ENCODE peak calls at places on chromosomes 7 and 10, in six cellular contexts. X is CD8-positive, alpha-beta T cell; A is mammary epithelial cell; S is sigmoid colon; B is colonic mucosa; H is stomach. E is an unnamed sample. For H3K9me3, the result is how much of the 10 kb centered on the place peaks cover.

GRCh38 chr7:23474098-23474828 is 4.0 kb upstream of the IGF2BP3 start:
- DNase-seq in X (peak), A (peak), S (peak), B (peak), H (peak), E (peak)

GRCh38 chr10:115747811-115748210 is 525.2 kb downstream of the GFRA1 start:
- DNase-seq in X (no peak), A (no peak), S (no peak), B (no peak), H (no peak), E (no peak)

GRCh38 chr7:1720325-1720724 is 50.2 kb downstream of the ELFN1 start:
- DNase-seq in X (no peak), A (no peak), S (no peak), B (no peak), H (no peak), E (no peak)

GRCh38 chr7:693280-693679 is 33.2 kb upstream of the DNAAF5 start:
- DNase-seq in X (no peak), A (no peak), S (peak), B (no peak), H (no peak), E (no peak)

GRCh38 chr10:112799038-112799437 is 151.0 kb upstream of the TCF7L2 start:
- DNase-seq in X (no peak), A (no peak), S (no peak), B (no peak), H (no peak), E (no peak)

GRCh38 chr7:17680943-17681351 is 259.3 kb downstream of the SNX13 start:
- DNase-seq in X (no peak), A (peak), S (no peak), B (no peak), H (no peak), E (no peak)

GRCh38 chr7:147833549-147833948 is 757.0 kb upstream of the C7orf33 start:
- DNase-seq in X (no peak), A (no peak), S (no peak), B (no peak), H (no peak), E (no peak)

GRCh38 chr7:105583061-105583460 is 1.8 kb upstream of the EFCAB10 start:
- DNase-seq in X (no peak), A (no peak), S (no peak), B (no peak), H (no peak), E (no peak)

GRCh38 chr10:118405933-118406332 is 63.8 kb upstream of the FAM204A start:
- DNase-seq in X (no peak), A (peak), S (no peak), B (no peak), H (no peak), E (no peak)

GRCh38 chr7:73618538-73618937 is 5.8 kb downstream of the MLXIPL start:
- DNase-seq in X (no peak), A (no peak), S (no peak), B (no peak), H (no peak), E (no peak)

GRCh38 chr7:79548616-79549206 is 95.2 kb upstream of the MAGI2 start:
- DNase-seq in X (no peak), A (no peak), S (no peak), B (no peak), H (no peak), E (no peak)

GRCh38 chr10:59903871-59904270 is 2.5 kb downstream of the CCDC6 start:
- DNase-seq in X (no peak), A (peak), S (no peak), B (no peak), H (no peak), E (no peak)

GRCh38 chr7:15000157-15000556 is 97.6 kb upstream of the DGKB start:
- DNase-seq in X (no peak), A (no peak), S (no peak), B (no peak), H (no peak), E (no peak)

GRCh38 chr10:94500063-94500462 is 45.5 kb upstream of the HELLS start:
- DNase-seq in X (no peak), A (no peak), S (no peak), B (no peak), H (no peak), E (no peak)

GRCh38 chr7:25054849-25055248 is 70.2 kb downstream of the CYCS start:
- DNase-seq in X (no peak), A (no peak), S (no peak), B (no peak), H (no peak), E (no peak)

GRCh38 chr10:35379226-35380137 is 43.2 kb downstream of the CCNY start:
- DNase-seq in X (peak), A (no peak), S (no peak), B (no peak), H (no peak), E (peak)

GRCh38 chr10:71639412-71639719 is 80.2 kb downstream of the C10orf105 start:
- DNase-seq in X (no peak), A (no peak), S (no peak), B (peak), H (no peak), E (no peak)

GRCh38 chr7:99557940-99558305 is 519 bp upstream of the ZNF655 start:
- DNase-seq in X (no peak), A (no peak), S (no peak), B (no peak), H (no peak), E (no peak)

GRCh38 chr10:50805981-50806622 is 66.4 kb downstream of the ASAH2B start:
- DNase-seq in X (no peak), A (no peak), S (no peak), B (no peak), H (no peak), E (no peak)

GRCh38 chr10:125281091-125281490 is 120.7 kb upstream of the CTBP2 start:
- DNase-seq in X (no peak), A (no peak), S (no peak), B (peak), H (no peak), E (no peak)

GRCh38 chr10:100516847-100517246 is 2.8 kb downstream of the SEC31B start:
- DNase-seq in X (no peak), A (no peak), S (no peak), B (no peak), H (no peak), E (no peak)

GRCh38 chr10:58755688-58756087 is 243.0 kb downstream of the BICC1 start:
- DNase-seq in X (no peak), A (peak), S (peak), B (no peak), H (no peak), E (peak)

GRCh38 chr10:78777466-78778256 is 291.1 kb upstream of the ZMIZ1 start:
- DNase-seq in X (no peak), A (no peak), S (peak), B (no peak), H (no peak), E (no peak)

GRCh38 chr10:102503264-102504178 is at the start of gene SUFU:
- DNase-seq in X (peak), A (peak), S (peak), B (peak), H (peak), E (peak)

GRCh38 chr7:157528785-157529341 is 192.1 kb downstream of the DNAJB6 start:
- DNase-seq in X (peak), A (no peak), S (no peak), B (no peak), H (peak), E (no peak)
- H3K9me3 ChIP-seq in X (under half), A (under half), S (under half), B (under half), H (half or more), E (half or more)

GRCh38 chr10:16915308-16915707 is 98.1 kb upstream of the RSU1 start:
- DNase-seq in X (no peak), A (no peak), S (no peak), B (no peak), H (no peak), E (no peak)
- TF ChIP-seq CTCF in X (no peak), A (no peak), S (no peak), B (no peak), H (no peak), E (peak)

DNA sequence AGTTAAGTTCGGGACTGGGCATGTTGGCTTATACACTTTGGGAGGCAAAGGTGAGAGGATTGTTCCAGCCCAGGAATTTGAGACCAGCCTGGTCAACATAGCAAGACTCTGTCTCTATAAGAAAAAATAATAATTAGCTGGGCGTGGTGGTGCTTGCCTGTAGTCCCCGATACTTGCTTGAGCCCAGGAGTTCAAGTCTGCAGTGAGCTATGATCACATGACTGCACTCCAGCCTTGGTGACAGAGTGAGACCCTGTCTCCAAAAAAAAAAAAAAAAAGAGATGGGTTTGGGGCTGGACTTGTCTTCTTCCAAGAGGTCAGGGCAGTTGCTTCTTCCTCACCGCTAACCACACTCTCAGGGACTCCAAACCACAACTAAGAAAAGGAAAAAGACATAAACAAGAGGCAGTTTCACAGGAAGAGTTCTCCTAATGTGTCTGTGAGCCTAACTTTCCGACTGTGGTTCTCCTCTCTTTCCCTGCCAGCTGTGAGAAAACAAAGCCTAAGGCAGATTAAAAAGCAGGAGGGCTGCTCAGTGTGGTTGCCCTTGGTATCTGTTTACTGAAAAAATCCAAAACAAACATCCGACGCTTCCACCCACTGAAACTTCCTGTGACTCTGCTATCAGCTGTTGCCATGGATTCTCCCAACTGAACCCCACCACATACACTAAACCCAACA is 2.4 kb upstream of the SERPINE1 start:
- DNase-seq in X (no peak), A (peak), S (no peak), B (no peak), H (no peak), E (peak)
- H3K27ac ChIP-seq in X (no peak), A (peak), S (no peak), B (no peak), H (peak), E (peak)

GRCh38 chr10:75569506-75569905 is 138.1 kb downstream of the LRMDA start:
- DNase-seq in X (no peak), A (no peak), S (no peak), B (no peak), H (peak), E (no peak)
- H3K9me3 ChIP-seq in X (under half), A (under half), S (under half), B (under half), H (under half), E (under half)

DNA sequence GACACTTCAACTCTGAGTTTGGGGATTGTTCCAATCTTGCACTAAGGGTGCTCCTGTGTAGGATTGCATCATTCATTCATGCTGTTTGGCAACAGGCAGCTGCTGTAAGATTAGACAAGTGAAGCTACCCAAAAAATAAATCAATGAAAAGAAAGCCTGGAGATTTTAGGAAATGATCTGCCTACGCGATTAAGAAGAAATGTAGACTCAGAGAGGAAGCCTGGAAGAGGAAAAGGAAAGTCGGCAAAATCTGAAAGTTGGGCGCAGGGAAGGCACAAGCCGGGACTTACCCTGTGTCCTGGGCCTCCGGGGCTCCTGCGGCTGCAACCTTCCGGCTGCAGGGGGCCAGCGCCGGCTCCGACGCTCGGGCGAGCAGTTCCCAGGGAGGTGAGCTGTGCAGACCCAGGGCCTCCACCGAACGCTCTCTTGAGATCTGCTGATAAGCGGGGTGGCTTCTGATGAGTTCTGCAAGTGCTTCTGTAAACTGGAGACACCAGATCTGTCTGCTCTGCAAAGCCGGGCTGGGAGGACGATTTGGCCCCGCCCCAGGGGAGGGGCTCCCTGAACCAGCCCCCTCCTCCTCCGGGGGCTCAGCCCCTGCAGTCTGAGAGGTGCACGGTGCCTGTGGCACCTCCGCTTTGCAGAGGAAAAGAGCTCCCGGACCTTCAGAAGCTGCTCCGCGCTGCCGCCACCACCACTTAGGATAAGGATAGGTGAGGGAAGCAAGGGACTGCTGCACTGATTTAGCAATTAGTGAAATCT is 17.4 kb downstream of the PSPH start:
- DNase-seq in X (peak), A (peak), S (peak), B (peak), H (peak), E (no peak)
- TF ChIP-seq CTCF in X (no peak), A (peak), S (peak), B (no peak), H (no peak), E (peak)

GRCh38 chr7:127980901-127981300 is 50.3 kb downstream of the LRRC4 start:
- DNase-seq in X (no peak), A (no peak), S (no peak), B (no peak), H (no peak), E (no peak)

GRCh38 chr7:127979728-127980126 is 51.5 kb downstream of the LRRC4 start:
- DNase-seq in X (no peak), A (no peak), S (no peak), B (no peak), H (no peak), E (no peak)

GRCh38 chr7:127981965-127982364 is 49.3 kb downstream of the LRRC4 start:
- DNase-seq in X (no peak), A (no peak), S (no peak), B (no peak), H (no peak), E (no peak)

GRCh38 chr7:127986581-127987461 is 44.4 kb downstream of the LRRC4 start:
- DNase-seq in X (no peak), A (no peak), S (no peak), B (no peak), H (peak), E (no peak)

DNA sequence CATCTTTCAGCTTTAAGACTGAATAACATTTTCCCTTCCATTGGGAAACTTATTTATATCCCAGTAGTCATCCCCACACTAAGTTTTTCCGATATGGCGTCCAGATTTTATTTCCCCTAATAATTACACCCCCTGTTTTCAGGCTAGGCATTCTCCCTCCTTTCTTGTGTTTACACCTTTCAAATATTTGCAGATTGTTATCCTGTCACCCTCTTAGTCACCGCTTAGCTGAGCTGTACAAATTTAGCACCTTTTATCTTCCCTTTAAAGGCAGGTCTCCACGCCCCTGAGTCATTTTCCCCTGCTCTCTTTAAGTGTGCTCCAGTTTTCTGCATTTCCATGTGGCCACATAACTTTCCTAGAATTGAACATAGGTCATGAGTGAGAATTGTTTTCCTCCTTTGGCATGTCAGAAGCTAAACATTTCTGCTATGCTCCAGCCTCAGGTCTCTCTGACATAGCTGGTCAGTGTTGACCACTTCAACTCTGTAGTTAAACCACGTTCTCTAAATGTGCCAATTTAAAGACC is 47.4 kb downstream of the LRRC4 start:
- DNase-seq in X (no peak), A (peak), S (no peak), B (no peak), H (no peak), E (no peak)
- H3K27ac ChIP-seq in X (no peak), A (no peak), S (no peak), B (no peak), H (no peak), E (no peak)

GRCh38 chr7:157549612-157550299 is 213.0 kb downstream of the DNAJB6 start:
- DNase-seq in X (no peak), A (no peak), S (peak), B (no peak), H (no peak), E (no peak)
- H3K9me3 ChIP-seq in X (under half), A (under half), S (under half), B (under half), H (under half), E (half or more)

E was measured in AG04450.